ENCODE peak calls at places on chromosome 7, in six cellular contexts. F is A549; N is activated CD4-positive, alpha-beta T cell treated with anti-CD3 and anti-CD28 coated beads, Interleukin-2, amount 50 U/mL, for 1 hour; I is NCI-H748 treated with DMSO at 0.1 percent for 48 hours; J is fibroblast of mammary gland; X is epithelial cell of prostate. C is an unnamed sample.

GRCh38 chr7:156558198-156558597 is 82.4 kb upstream of the RNF32 start:
- DNase-seq in N (no peak), J (peak), X (peak), F (peak), I (no peak), C (no peak)

GRCh38 chr7:23970193-23970592 is 260.2 kb downstream of the STK31 start:
- DNase-seq in X (no peak), N (no peak), J (no peak), I (no peak), F (no peak), C (no peak)

GRCh38 chr7:25037325-25037724 is 57.3 kb upstream of the OSBPL3 start:
- DNase-seq in F (peak), J (peak), N (no peak), X (no peak), I (no peak), C (no peak)

GRCh38 chr7:51278797-51279196 is 37.8 kb downstream of the COBL start:
- DNase-seq in N (no peak), X (no peak), J (no peak), I (peak), F (no peak), C (no peak)

GRCh38 chr7:147071536-147071935 is 954.9 kb downstream of the CNTNAP2 start:
- DNase-seq in I (no peak), J (no peak), N (no peak), F (no peak), X (no peak), C (no peak)

GRCh38 chr7:133354546-133355324 is 101.9 kb downstream of the EXOC4 start:
- DNase-seq in I (no peak), X (no peak), J (peak), F (no peak), N (no peak), C (no peak)

GRCh38 chr7:65441010-65441409 is 67.4 kb downstream of the ZNF92 start:
- DNase-seq in X (peak), I (peak), J (peak), N (no peak), F (peak), C (no peak)

GRCh38 chr7:66627876-66628360 is 763 bp upstream of the KCTD7 start:
- DNase-seq in F (no peak), I (peak), N (no peak), J (no peak), X (no peak), C (no peak)

GRCh38 chr7:30909431-30909830 is 2.2 kb upstream of the AQP1 start:
- DNase-seq in N (no peak), F (no peak), I (no peak), X (no peak), J (no peak), C (no peak)

GRCh38 chr7:102464577-102465280 is at the start of the genes ALKBH4 and LRWD1:
- DNase-seq in J (peak), F (peak), X (no peak), I (peak), N (peak), C (peak)

GRCh38 chr7:24972991-24973390 is 7.0 kb downstream of the OSBPL3 start:
- DNase-seq in N (no peak), J (peak), I (no peak), X (no peak), F (no peak), C (no peak)

GRCh38 chr7:139776486-139777303 is 1.1 kb downstream of the HIPK2 start:
- DNase-seq in N (no peak), I (peak), X (no peak), F (peak), J (peak), C (no peak)

GRCh38 chr7:151960449-151960848 is 4.2 kb downstream of the GALNTL5 start:
- DNase-seq in X (no peak), I (no peak), F (no peak), J (no peak), N (no peak), C (no peak)

GRCh38 chr7:112930787-112931186 is 140.6 kb upstream of the TMEM168 start:
- DNase-seq in N (no peak), F (no peak), I (no peak), X (no peak), J (peak), C (no peak)